ENCODE peak calls at places on chromosomes 11 and 22, in six cellular contexts. One of them, this sample, is unnamed.

GRCh38 chr11:88292156-88292844 is 45.2 kb downstream of the CTSC start:
- DNase-seq in lower lobe of right lung: no peak
- DNase-seq in T-cell: no peak
- DNase-seq in hypothalamus: no peak
- DNase-seq in CD8-positive, alpha-beta memory T cell: no peak
- DNase-seq in RWPE1: peak
- DNase-seq in this sample: no peak

GRCh38 chr22:31248138-31248745 is 36.1 kb downstream of the LIMK2 start:
- DNase-seq in lower lobe of right lung: peak
- DNase-seq in T-cell: peak
- DNase-seq in hypothalamus: peak
- DNase-seq in CD8-positive, alpha-beta memory T cell: peak
- DNase-seq in RWPE1: peak
- DNase-seq in this sample: peak

GRCh38 chr11:112724194-112724790 is 236.9 kb upstream of the NCAM1 start:
- DNase-seq in lower lobe of right lung: no peak
- DNase-seq in T-cell: no peak
- DNase-seq in hypothalamus: peak
- DNase-seq in CD8-positive, alpha-beta memory T cell: no peak
- DNase-seq in RWPE1: no peak
- DNase-seq in this sample: no peak

GRCh38 chr11:130798280-130798679 is 118.0 kb downstream of the SNX19 start:
- DNase-seq in lower lobe of right lung: no peak
- DNase-seq in T-cell: no peak
- DNase-seq in hypothalamus: no peak
- DNase-seq in CD8-positive, alpha-beta memory T cell: no peak
- DNase-seq in RWPE1: peak
- DNase-seq in this sample: no peak

GRCh38 chr11:94544832-94545640 is 1.3 kb downstream of the FUT4 start:
- DNase-seq in lower lobe of right lung: peak
- DNase-seq in T-cell: no peak
- DNase-seq in hypothalamus: no peak
- DNase-seq in CD8-positive, alpha-beta memory T cell: no peak
- DNase-seq in RWPE1: no peak
- DNase-seq in this sample: no peak

GRCh38 chr22:37113757-37114156 is 4.2 kb upstream of the TMPRSS6 start:
- DNase-seq in lower lobe of right lung: no peak
- DNase-seq in T-cell: no peak
- DNase-seq in hypothalamus: no peak
- DNase-seq in CD8-positive, alpha-beta memory T cell: no peak
- DNase-seq in RWPE1: no peak
- DNase-seq in this sample: no peak

GRCh38 chr11:68040957-68041591 is 2.2 kb downstream of the TCIRG1 start:
- DNase-seq in lower lobe of right lung: peak
- DNase-seq in T-cell: no peak
- DNase-seq in hypothalamus: no peak
- DNase-seq in CD8-positive, alpha-beta memory T cell: no peak
- DNase-seq in RWPE1: no peak
- DNase-seq in this sample: no peak

GRCh38 chr22:48244388-48245118 is 1482.1 kb downstream of the TBC1D22A start:
- DNase-seq in lower lobe of right lung: no peak
- DNase-seq in T-cell: no peak
- DNase-seq in hypothalamus: no peak
- DNase-seq in CD8-positive, alpha-beta memory T cell: no peak
- DNase-seq in RWPE1: no peak
- DNase-seq in this sample: no peak

GRCh38 chr11:70493089-70493474 is 94.8 kb downstream of the CTTN start:
- DNase-seq in lower lobe of right lung: no peak
- DNase-seq in T-cell: no peak
- DNase-seq in hypothalamus: no peak
- DNase-seq in CD8-positive, alpha-beta memory T cell: no peak
- DNase-seq in RWPE1: no peak
- DNase-seq in this sample: no peak

GRCh38 chr22:37060801-37061610 is 9.5 kb downstream of the KCTD17 start:
- DNase-seq in lower lobe of right lung: no peak
- DNase-seq in T-cell: no peak
- DNase-seq in hypothalamus: no peak
- DNase-seq in CD8-positive, alpha-beta memory T cell: no peak
- DNase-seq in RWPE1: no peak
- DNase-seq in this sample: no peak

GRCh38 chr11:118699508-118700220 is 20.2 kb upstream of the TREH start:
- DNase-seq in lower lobe of right lung: no peak
- DNase-seq in T-cell: peak
- DNase-seq in hypothalamus: no peak
- DNase-seq in CD8-positive, alpha-beta memory T cell: peak
- DNase-seq in RWPE1: no peak
- DNase-seq in this sample: no peak

GRCh38 chr11:69000831-69001245 is 12.2 kb downstream of the MRGPRF start:
- DNase-seq in lower lobe of right lung: peak
- DNase-seq in T-cell: no peak
- DNase-seq in hypothalamus: peak
- DNase-seq in CD8-positive, alpha-beta memory T cell: no peak
- DNase-seq in RWPE1: peak
- DNase-seq in this sample: no peak

GRCh38 chr11:64759722-64760719 is at the start of gene PYGM:
- DNase-seq in lower lobe of right lung: no peak
- DNase-seq in T-cell: no peak
- DNase-seq in hypothalamus: peak
- DNase-seq in CD8-positive, alpha-beta memory T cell: no peak
- DNase-seq in RWPE1: no peak
- DNase-seq in this sample: no peak

GRCh38 chr11:117229931-117230285 is 2.0 kb downstream of the PCSK7 start:
- DNase-seq in lower lobe of right lung: no peak
- DNase-seq in T-cell: no peak
- DNase-seq in hypothalamus: no peak
- DNase-seq in CD8-positive, alpha-beta memory T cell: no peak
- DNase-seq in RWPE1: no peak
- DNase-seq in this sample: no peak

GRCh38 chr11:130908770-130909625 is 7.3 kb downstream of the SNX19 start:
- DNase-seq in lower lobe of right lung: no peak
- DNase-seq in T-cell: no peak
- DNase-seq in hypothalamus: no peak
- DNase-seq in CD8-positive, alpha-beta memory T cell: no peak
- DNase-seq in RWPE1: peak
- DNase-seq in this sample: no peak

This sample was measured in naive thymus-derived CD4-positive, alpha-beta T cell.